ENCODE peak calls at places on chromosomes 12 and 14, in nine cellular contexts. One of them, this sample, is unnamed.

GRCh38 chr12:51678086-51678724 is 87.2 kb downstream of the SCN8A start:
- DNase-seq in EH: peak; percentile 70
- DNase-seq in LoVo: peak; percentile 66
- DNase-seq in posterior cingulate gyrus: no peak
- DNase-seq in cardiac muscle cell: peak; percentile 72
- DNase-seq in C1 segment of cervical spinal cord: peak; percentile 1
- DNase-seq in Caki2: peak; percentile 21
- DNase-seq in HT1080: peak; percentile 62
- DNase-seq in activated CD8-positive, alpha-beta memory T cell treated with anti-CD3 and anti-CD28 coated beads, Interleukin-2, amount 50 U/mL, for 4 hours: no peak
- DNase-seq in this sample: no peak

GRCh38 chr12:79420146-79420618 is 270.6 kb downstream of the PAWR start:
- DNase-seq in EH: peak; percentile 96
- DNase-seq in LoVo: peak; percentile 73
- DNase-seq in posterior cingulate gyrus: no peak
- DNase-seq in cardiac muscle cell: peak; percentile 92
- DNase-seq in C1 segment of cervical spinal cord: no peak
- DNase-seq in Caki2: peak; percentile 98
- DNase-seq in HT1080: peak; percentile 92
- DNase-seq in activated CD8-positive, alpha-beta memory T cell treated with anti-CD3 and anti-CD28 coated beads, Interleukin-2, amount 50 U/mL, for 4 hours: no peak
- DNase-seq in this sample: no peak

GRCh38 chr12:262817-263216 is at the start of gene SLC6A13:
- DNase-seq in EH: peak; percentile 15
- DNase-seq in LoVo: no peak
- DNase-seq in posterior cingulate gyrus: no peak
- DNase-seq in cardiac muscle cell: no peak
- DNase-seq in C1 segment of cervical spinal cord: no peak
- DNase-seq in Caki2: no peak
- DNase-seq in HT1080: no peak
- DNase-seq in activated CD8-positive, alpha-beta memory T cell treated with anti-CD3 and anti-CD28 coated beads, Interleukin-2, amount 50 U/mL, for 4 hours: no peak
- DNase-seq in this sample: no peak

GRCh38 chr14:75238728-75239455 is 39.7 kb upstream of the FOS start:
- DNase-seq in EH: no peak
- DNase-seq in LoVo: no peak
- DNase-seq in posterior cingulate gyrus: peak; percentile 42
- DNase-seq in cardiac muscle cell: no peak
- DNase-seq in C1 segment of cervical spinal cord: no peak
- DNase-seq in Caki2: no peak
- DNase-seq in HT1080: no peak
- DNase-seq in activated CD8-positive, alpha-beta memory T cell treated with anti-CD3 and anti-CD28 coated beads, Interleukin-2, amount 50 U/mL, for 4 hours: no peak
- DNase-seq in this sample: no peak

GRCh38 chr12:98211914-98212695 is 303.3 kb upstream of the TMPO start:
- DNase-seq in EH: no peak
- DNase-seq in LoVo: no peak
- DNase-seq in posterior cingulate gyrus: peak; percentile 8
- DNase-seq in cardiac muscle cell: peak; percentile 52
- DNase-seq in C1 segment of cervical spinal cord: no peak
- DNase-seq in Caki2: peak; percentile 1
- DNase-seq in HT1080: peak; percentile 65
- DNase-seq in activated CD8-positive, alpha-beta memory T cell treated with anti-CD3 and anti-CD28 coated beads, Interleukin-2, amount 50 U/mL, for 4 hours: no peak
- DNase-seq in this sample: no peak

GRCh38 chr14:20356422-20356821 is 13.0 kb downstream of the PARP2 start:
- DNase-seq in EH: peak; percentile 10
- DNase-seq in LoVo: no peak
- DNase-seq in posterior cingulate gyrus: no peak
- DNase-seq in cardiac muscle cell: peak; percentile 5
- DNase-seq in C1 segment of cervical spinal cord: no peak
- DNase-seq in Caki2: no peak
- DNase-seq in HT1080: no peak
- DNase-seq in activated CD8-positive, alpha-beta memory T cell treated with anti-CD3 and anti-CD28 coated beads, Interleukin-2, amount 50 U/mL, for 4 hours: no peak
- DNase-seq in this sample: no peak

GRCh38 chr14:46550836-46551235 is 100.7 kb downstream of the RPL10L start:
- DNase-seq in EH: no peak
- DNase-seq in LoVo: no peak
- DNase-seq in posterior cingulate gyrus: no peak
- DNase-seq in cardiac muscle cell: no peak
- DNase-seq in C1 segment of cervical spinal cord: no peak
- DNase-seq in Caki2: no peak
- DNase-seq in HT1080: no peak
- DNase-seq in activated CD8-positive, alpha-beta memory T cell treated with anti-CD3 and anti-CD28 coated beads, Interleukin-2, amount 50 U/mL, for 4 hours: no peak
- DNase-seq in this sample: no peak

GRCh38 chr12:104250366-104251125 is 35.0 kb downstream of the TXNRD1 start:
- DNase-seq in EH: peak; percentile 49
- DNase-seq in LoVo: no peak
- DNase-seq in posterior cingulate gyrus: no peak
- DNase-seq in cardiac muscle cell: no peak
- DNase-seq in C1 segment of cervical spinal cord: no peak
- DNase-seq in Caki2: no peak
- DNase-seq in HT1080: no peak
- DNase-seq in activated CD8-positive, alpha-beta memory T cell treated with anti-CD3 and anti-CD28 coated beads, Interleukin-2, amount 50 U/mL, for 4 hours: no peak
- DNase-seq in this sample: no peak

GRCh38 chr12:23950775-23951391 is 1.4 kb upstream of the SOX5 start:
- DNase-seq in EH: peak; percentile 2
- DNase-seq in LoVo: no peak
- DNase-seq in posterior cingulate gyrus: no peak
- DNase-seq in cardiac muscle cell: peak; percentile 21
- DNase-seq in C1 segment of cervical spinal cord: no peak
- DNase-seq in Caki2: no peak
- DNase-seq in HT1080: no peak
- DNase-seq in activated CD8-positive, alpha-beta memory T cell treated with anti-CD3 and anti-CD28 coated beads, Interleukin-2, amount 50 U/mL, for 4 hours: no peak
- DNase-seq in this sample: peak; percentile 9

GRCh38 chr12:6708968-6709394 is 8.4 kb upstream of the PIANP start:
- DNase-seq in EH: peak; percentile 8
- DNase-seq in LoVo: no peak
- DNase-seq in posterior cingulate gyrus: no peak
- DNase-seq in cardiac muscle cell: no peak
- DNase-seq in C1 segment of cervical spinal cord: no peak
- DNase-seq in Caki2: no peak
- DNase-seq in HT1080: peak; percentile 56
- DNase-seq in activated CD8-positive, alpha-beta memory T cell treated with anti-CD3 and anti-CD28 coated beads, Interleukin-2, amount 50 U/mL, for 4 hours: no peak
- DNase-seq in this sample: no peak

GRCh38 chr14:33901429-33902155 is 49.3 kb downstream of the EGLN3 start:
- DNase-seq in EH: no peak
- DNase-seq in LoVo: no peak
- DNase-seq in posterior cingulate gyrus: no peak
- DNase-seq in cardiac muscle cell: no peak
- DNase-seq in C1 segment of cervical spinal cord: no peak
- DNase-seq in Caki2: no peak
- DNase-seq in HT1080: no peak
- DNase-seq in activated CD8-positive, alpha-beta memory T cell treated with anti-CD3 and anti-CD28 coated beads, Interleukin-2, amount 50 U/mL, for 4 hours: no peak
- DNase-seq in this sample: no peak

GRCh38 chr12:48296586-48297396 is 53.9 kb downstream of the ZNF641 start:
- DNase-seq in EH: peak; percentile 70
- DNase-seq in LoVo: no peak
- DNase-seq in posterior cingulate gyrus: peak; percentile 88
- DNase-seq in cardiac muscle cell: peak; percentile 91
- DNase-seq in C1 segment of cervical spinal cord: peak; percentile 40
- DNase-seq in Caki2: peak; percentile 79
- DNase-seq in HT1080: peak; percentile 75
- DNase-seq in activated CD8-positive, alpha-beta memory T cell treated with anti-CD3 and anti-CD28 coated beads, Interleukin-2, amount 50 U/mL, for 4 hours: peak; percentile 38
- DNase-seq in this sample: peak; percentile 78

GRCh38 chr12:62832528-62832927 is 102.4 kb downstream of the PPM1H start:
- DNase-seq in EH: no peak
- DNase-seq in LoVo: no peak
- DNase-seq in posterior cingulate gyrus: no peak
- DNase-seq in cardiac muscle cell: no peak
- DNase-seq in C1 segment of cervical spinal cord: no peak
- DNase-seq in Caki2: no peak
- DNase-seq in HT1080: no peak
- DNase-seq in activated CD8-positive, alpha-beta memory T cell treated with anti-CD3 and anti-CD28 coated beads, Interleukin-2, amount 50 U/mL, for 4 hours: no peak
- DNase-seq in this sample: no peak

GRCh38 chr12:78888583-78888982 is 24.0 kb downstream of the SYT1 start:
- DNase-seq in EH: no peak
- DNase-seq in LoVo: no peak
- DNase-seq in posterior cingulate gyrus: no peak
- DNase-seq in cardiac muscle cell: no peak
- DNase-seq in C1 segment of cervical spinal cord: no peak
- DNase-seq in Caki2: peak; percentile 90
- DNase-seq in HT1080: peak; percentile 47
- DNase-seq in activated CD8-positive, alpha-beta memory T cell treated with anti-CD3 and anti-CD28 coated beads, Interleukin-2, amount 50 U/mL, for 4 hours: no peak
- DNase-seq in this sample: peak; percentile 28

GRCh38 chr14:65424531-65424930 is 12.0 kb downstream of the FUT8 start:
- DNase-seq in EH: no peak
- DNase-seq in LoVo: no peak
- DNase-seq in posterior cingulate gyrus: no peak
- DNase-seq in cardiac muscle cell: no peak
- DNase-seq in C1 segment of cervical spinal cord: no peak
- DNase-seq in Caki2: no peak
- DNase-seq in HT1080: no peak
- DNase-seq in activated CD8-positive, alpha-beta memory T cell treated with anti-CD3 and anti-CD28 coated beads, Interleukin-2, amount 50 U/mL, for 4 hours: no peak
- DNase-seq in this sample: no peak

GRCh38 chr12:64568313-64568712 is 42.0 kb upstream of the RASSF3 start:
- DNase-seq in EH: no peak
- DNase-seq in LoVo: no peak
- DNase-seq in posterior cingulate gyrus: no peak
- DNase-seq in cardiac muscle cell: no peak
- DNase-seq in C1 segment of cervical spinal cord: no peak
- DNase-seq in Caki2: no peak
- DNase-seq in HT1080: no peak
- DNase-seq in activated CD8-positive, alpha-beta memory T cell treated with anti-CD3 and anti-CD28 coated beads, Interleukin-2, amount 50 U/mL, for 4 hours: no peak
- DNase-seq in this sample: no peak

GRCh38 chr14:21475767-21476525 is 813 bp downstream of the RAB2B start:
- DNase-seq in EH: no peak
- DNase-seq in LoVo: no peak
- DNase-seq in posterior cingulate gyrus: no peak
- DNase-seq in cardiac muscle cell: no peak
- DNase-seq in C1 segment of cervical spinal cord: no peak
- DNase-seq in Caki2: no peak
- DNase-seq in HT1080: peak; percentile 6
- DNase-seq in activated CD8-positive, alpha-beta memory T cell treated with anti-CD3 and anti-CD28 coated beads, Interleukin-2, amount 50 U/mL, for 4 hours: no peak
- DNase-seq in this sample: no peak

GRCh38 chr14:100841445-100842403 is 15.8 kb downstream of the MEG3 start:
- DNase-seq in EH: no peak
- DNase-seq in LoVo: no peak
- DNase-seq in posterior cingulate gyrus: no peak
- DNase-seq in cardiac muscle cell: no peak
- DNase-seq in C1 segment of cervical spinal cord: no peak
- DNase-seq in Caki2: no peak
- DNase-seq in HT1080: no peak
- DNase-seq in activated CD8-positive, alpha-beta memory T cell treated with anti-CD3 and anti-CD28 coated beads, Interleukin-2, amount 50 U/mL, for 4 hours: no peak
- DNase-seq in this sample: no peak

GRCh38 chr14:68843471-68844209 is 50.8 kb upstream of the ZFP36L1 start:
- DNase-seq in EH: peak; percentile 68
- DNase-seq in LoVo: peak; percentile 83
- DNase-seq in posterior cingulate gyrus: peak; percentile 69
- DNase-seq in cardiac muscle cell: peak; percentile 82
- DNase-seq in C1 segment of cervical spinal cord: peak; percentile 38
- DNase-seq in Caki2: peak; percentile 41
- DNase-seq in HT1080: peak; percentile 69
- DNase-seq in activated CD8-positive, alpha-beta memory T cell treated with anti-CD3 and anti-CD28 coated beads, Interleukin-2, amount 50 U/mL, for 4 hours: peak; percentile 79
- DNase-seq in this sample: peak; percentile 8

GRCh38 chr14:24982472-24983155 is 67.3 kb downstream of the STXBP6 start:
- DNase-seq in EH: peak; percentile 86
- DNase-seq in LoVo: peak; percentile 88
- DNase-seq in posterior cingulate gyrus: no peak
- DNase-seq in cardiac muscle cell: peak; percentile 60
- DNase-seq in C1 segment of cervical spinal cord: no peak
- DNase-seq in Caki2: peak; percentile 71
- DNase-seq in HT1080: peak; percentile 67
- DNase-seq in activated CD8-positive, alpha-beta memory T cell treated with anti-CD3 and anti-CD28 coated beads, Interleukin-2, amount 50 U/mL, for 4 hours: no peak
- DNase-seq in this sample: no peak

GRCh38 chr12:63042646-63043045 is 107.7 kb upstream of the PPM1H start:
- DNase-seq in EH: peak; percentile 16
- DNase-seq in LoVo: no peak
- DNase-seq in posterior cingulate gyrus: no peak
- DNase-seq in cardiac muscle cell: no peak
- DNase-seq in C1 segment of cervical spinal cord: no peak
- DNase-seq in Caki2: no peak
- DNase-seq in HT1080: peak; percentile 68
- DNase-seq in activated CD8-positive, alpha-beta memory T cell treated with anti-CD3 and anti-CD28 coated beads, Interleukin-2, amount 50 U/mL, for 4 hours: no peak
- DNase-seq in this sample: no peak

GRCh38 chr12:124599074-124599999 is 31.9 kb upstream of the NCOR2 start:
- DNase-seq in EH: peak; percentile 80
- DNase-seq in LoVo: no peak
- DNase-seq in posterior cingulate gyrus: no peak
- DNase-seq in cardiac muscle cell: peak; percentile 67
- DNase-seq in C1 segment of cervical spinal cord: no peak
- DNase-seq in Caki2: peak; percentile 49
- DNase-seq in HT1080: peak; percentile 43
- DNase-seq in activated CD8-positive, alpha-beta memory T cell treated with anti-CD3 and anti-CD28 coated beads, Interleukin-2, amount 50 U/mL, for 4 hours: no peak
- DNase-seq in this sample: no peak